ENCODE peak calls at places on chromosomes 5 and 9, in six cellular contexts. O is GM23338; K is CD4-positive, CD25-positive, alpha-beta regulatory T cell; C is CD8-positive, alpha-beta memory T cell; A is pancreas; T is transverse colon. J is an unnamed sample.

GRCh38 chr9:27379311-27380236 is 82.6 kb upstream of the EQTN start:
- DNase-seq in O (no peak), K (no peak), C (no peak), A (peak; percentile 42), T (peak; percentile 55), J (no peak)

GRCh38 chr9:85182381-85182780 is 512.9 kb downstream of the NTRK2 start:
- DNase-seq in O (no peak), K (no peak), C (no peak), A (no peak), T (no peak), J (no peak)

GRCh38 chr5:3023678-3024077 is 272.2 kb upstream of the IRX2 start:
- DNase-seq in O (no peak), K (no peak), C (no peak), A (no peak), T (no peak), J (no peak)

GRCh38 chr5:854217-854616 is 3.4 kb upstream of the ZDHHC11 start:
- DNase-seq in O (no peak), K (no peak), C (no peak), A (no peak), T (no peak), J (no peak)

GRCh38 chr5:179259731-179260323 is 85.4 kb downstream of the ADAMTS2 start:
- DNase-seq in O (no peak), K (no peak), C (no peak), A (no peak), T (no peak), J (no peak)

GRCh38 chr9:120909904-120910303 is 16.7 kb downstream of the TRAF1 start:
- DNase-seq in O (no peak), K (no peak), C (peak; percentile 54), A (no peak), T (no peak), J (no peak)

GRCh38 chr5:55899344-55899743 is 48.2 kb downstream of the IL31RA start:
- DNase-seq in O (no peak), K (no peak), C (no peak), A (no peak), T (no peak), J (no peak)

GRCh38 chr9:127506814-127507750 is 55.8 kb downstream of the LRSAM1 start:
- DNase-seq in O (no peak), K (no peak), C (no peak), A (no peak), T (no peak), J (no peak)

GRCh38 chr5:149264432-149265069 is 7.1 kb upstream of the AFAP1L1 start:
- DNase-seq in O (peak; percentile 95), K (peak; percentile 66), C (peak; percentile 49), A (peak; percentile 48), T (peak; percentile 39), J (no peak)

GRCh38 chr9:20636883-20637440 is 14.7 kb upstream of the MLLT3 start:
- DNase-seq in O (peak; percentile 58), K (no peak), C (no peak), A (no peak), T (no peak), J (no peak)

GRCh38 chr5:77129386-77129785 is 42.3 kb upstream of the ZBED3 start:
- DNase-seq in O (peak; percentile 80), K (no peak), C (no peak), A (no peak), T (no peak), J (no peak)

GRCh38 chr5:115735108-115735998 is 81.1 kb downstream of the CDO1 start:
- DNase-seq in O (peak; percentile 47), K (no peak), C (no peak), A (no peak), T (no peak), J (no peak)

GRCh38 chr9:33044677-33045282 is 19.7 kb downstream of the DNAJA1 start:
- DNase-seq in O (peak; percentile 81), K (no peak), C (no peak), A (peak; percentile 33), T (peak; percentile 48), J (no peak)

GRCh38 chr9:94867842-94868312 is 141.4 kb downstream of the AOPEP start:
- DNase-seq in O (no peak), K (no peak), C (no peak), A (no peak), T (no peak), J (peak; percentile 86)

GRCh38 chr5:124057161-124057814 is 545.3 kb downstream of the CSNK1G3 start:
- DNase-seq in O (no peak), K (no peak), C (no peak), A (peak; percentile 67), T (peak; percentile 66), J (no peak)

GRCh38 chr9:98491778-98492177 is 217.0 kb downstream of the GABBR2 start:
- DNase-seq in O (no peak), K (no peak), C (no peak), A (no peak), T (no peak), J (peak; percentile 31)

GRCh38 chr9:127880143-127880542 is 2.7 kb upstream of the AK1 start:
- DNase-seq in O (no peak), K (no peak), C (no peak), A (no peak), T (no peak), J (no peak)

GRCh38 chr9:95268681-95269080 is 48.8 kb downstream of the FANCC start:
- DNase-seq in O (peak; percentile 62), K (no peak), C (no peak), A (peak; percentile 73), T (no peak), J (no peak)

GRCh38 chr5:6202113-6202512 is 176.2 kb downstream of the MED10 start:
- DNase-seq in O (no peak), K (no peak), C (no peak), A (no peak), T (no peak), J (no peak)

GRCh38 chr5:135208555-135209494 is 174.8 kb upstream of the PITX1 start:
- DNase-seq in O (peak; percentile 10), K (no peak), C (no peak), A (no peak), T (peak; percentile 32), J (peak; percentile 93)

GRCh38 chr9:91465420-91465819 is 41.8 kb upstream of the NFIL3 start:
- DNase-seq in O (no peak), K (no peak), C (no peak), A (no peak), T (no peak), J (no peak)

GRCh38 chr9:18601026-18601425 is 127.1 kb downstream of the ADAMTSL1 start:
- DNase-seq in O (no peak), K (no peak), C (no peak), A (no peak), T (no peak), J (no peak)

GRCh38 chr9:78273761-78274160 is 23.2 kb upstream of the PSAT1 start:
- DNase-seq in O (no peak), K (no peak), C (no peak), A (no peak), T (no peak), J (no peak)

DNA sequence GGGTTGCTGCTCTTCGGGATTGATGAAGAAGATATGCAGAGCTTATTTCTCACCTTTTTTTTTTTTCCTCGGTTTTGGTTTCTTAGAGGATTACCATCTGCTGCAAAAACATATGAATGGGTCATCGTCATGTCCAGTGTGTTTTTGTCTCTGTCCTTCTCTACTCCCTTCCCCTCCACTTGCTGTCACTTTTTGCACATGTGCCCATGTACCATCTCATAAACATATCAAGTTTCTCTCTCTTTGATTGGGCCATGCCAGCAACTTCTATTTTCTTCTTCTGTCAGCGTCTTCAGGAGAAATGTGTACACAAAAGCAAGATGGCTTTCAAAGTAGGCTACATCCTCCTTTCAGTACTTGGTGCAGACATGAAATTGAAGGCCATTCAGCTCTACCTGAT is 57.1 kb downstream of the ZNF462 start:
- DNase-seq in O (no peak), K (no peak), C (no peak), A (no peak), T (no peak), J (no peak)
- H3K27ac ChIP-seq in O (no peak overlapping the region), K (no peak overlapping the region), C (no peak overlapping the region), A (no peak overlapping the region), T (peak overlapping the region; percentile 86), J (peak overlapping the region; percentile 75)

GRCh38 chr5:122581629-122582028 is 193.3 kb upstream of the SNX2 start:
- DNase-seq in O (no peak), K (no peak), C (no peak), A (no peak), T (no peak), J (no peak)

GRCh38 chr5:122576266-122577016 is 198.4 kb upstream of the SNX2 start:
- DNase-seq in O (no peak), K (no peak), C (no peak), A (no peak), T (no peak), J (no peak)
- H3K4me3 ChIP-seq in O (no peak overlapping the region), K (no peak overlapping the region), C (no peak overlapping the region), A (no peak overlapping the region), T (no peak overlapping the region), J (no peak overlapping the region)

GRCh38 chr9:71755869-71756268 is 12.4 kb downstream of the CEMIP2 start:
- DNase-seq in O (no peak), K (no peak), C (no peak), A (no peak), T (no peak), J (no peak)

GRCh38 chr9:71758277-71758676 is 10.0 kb downstream of the CEMIP2 start:
- DNase-seq in O (peak; percentile 93), K (no peak), C (no peak), A (peak; percentile 24), T (no peak), J (no peak)

GRCh38 chr9:71755230-71755629 is 13.1 kb downstream of the CEMIP2 start:
- DNase-seq in O (peak; percentile 14), K (no peak), C (no peak), A (no peak), T (no peak), J (no peak)

GRCh38 chr9:71758785-71759184 is 9.5 kb downstream of the CEMIP2 start:
- DNase-seq in O (no peak), K (no peak), C (no peak), A (peak; percentile 37), T (no peak), J (no peak)

GRCh38 chr9:71756753-71757152 is 11.6 kb downstream of the CEMIP2 start:
- DNase-seq in O (peak; percentile 77), K (no peak), C (no peak), A (no peak), T (no peak), J (no peak)
- H3K4me1 ChIP-seq in O (peaks cover 76% of the 10 kb centered on the region), K (peaks cover 72% of the 10 kb centered on the region), C (peaks cover 53% of the 10 kb centered on the region), A (peaks cover 40% of the 10 kb centered on the region), T (peaks cover 28% of the 10 kb centered on the region), J (peaks cover 7% of the 10 kb centered on the region)

DNA sequence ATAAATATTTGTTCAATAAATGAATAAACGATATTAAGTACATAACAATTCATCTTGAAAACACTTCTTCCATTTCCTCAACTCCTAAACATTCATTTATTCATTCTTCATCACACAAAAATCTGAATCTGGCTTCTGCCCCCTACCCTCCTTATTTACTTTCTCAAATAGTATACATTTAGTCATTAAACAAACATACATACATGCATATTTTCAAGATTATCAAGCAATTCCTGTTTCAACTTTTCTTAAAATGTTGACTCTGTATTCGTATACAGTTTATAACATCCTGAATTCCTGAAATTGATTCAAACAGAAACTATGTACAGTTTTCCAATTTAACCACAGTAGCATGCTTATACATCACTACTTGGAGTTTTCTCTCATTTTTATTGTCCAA is 129.0 kb downstream of the MUSK start:
- DNase-seq in O (no peak), K (no peak), C (no peak), A (no peak), T (no peak), J (peak; percentile 85)
- H3K27ac ChIP-seq in O (no peak overlapping the region), K (no peak overlapping the region), C (no peak overlapping the region), A (no peak overlapping the region), T (no peak overlapping the region), J (peak overlapping the region; percentile 73)

GRCh38 chr9:81683214-81683613 is 6.1 kb downstream of the TLE1 start:
- DNase-seq in O (no peak), K (no peak), C (no peak), A (no peak), T (no peak), J (no peak)
- H3K4me3 ChIP-seq in O (peak overlapping the region; percentile 10), K (no peak overlapping the region), C (no peak overlapping the region), A (no peak overlapping the region), T (peak overlapping the region; percentile 4), J (no peak overlapping the region)

GRCh38 chr5:169651526-169651925 is 14.5 kb downstream of the DOCK2 start:
- DNase-seq in O (no peak), K (no peak), C (no peak), A (no peak), T (no peak), J (no peak)
- H3K4me1 ChIP-seq in O (peaks cover 7% of the 10 kb centered on the region), K (peaks cover 99% of the 10 kb centered on the region), C (peaks cover 88% of the 10 kb centered on the region), A (no peaks in the 10 kb centered on the region), T (peaks cover 6% of the 10 kb centered on the region), J (peaks cover 26% of the 10 kb centered on the region)